ENCODE peak calls at places on chromosome 1, in ten cellular contexts. B is stomach; H is HL-60; I is body of pancreas; C is CD4-positive, CD25-positive, alpha-beta regulatory T cell; A is left ventricle myocardium inferior; J is right cardiac atrium; U is AG04450; W is RWPE2; V is ovary. R is an unnamed sample. For H3K27me3, the result is how much of the 10 kb centered on the place peaks cover.

GRCh38 chr1:58779059-58779754 is 4.6 kb downstream of the JUN start:
- DNase-seq in B (no peak), H (no peak), I (no peak), C (no peak), A (no peak), J (no peak), U (no peak), W (no peak), V (no peak), R (no peak)

GRCh38 chr1:23574265-23574754 is 15.0 kb upstream of the ID3 start:
- DNase-seq in B (no peak), H (no peak), I (no peak), C (no peak), A (no peak), J (no peak), U (no peak), W (no peak), V (no peak), R (no peak)

GRCh38 chr1:118688891-118689290 is 299.3 kb downstream of the TBX15 start:
- DNase-seq in B (no peak), H (no peak), I (no peak), C (no peak), A (no peak), J (no peak), U (no peak), W (no peak), V (no peak), R (no peak)

GRCh38 chr1:74505133-74505532 is 7.3 kb downstream of the LRRC53 start:
- DNase-seq in B (no peak), H (no peak), I (peak), C (no peak), A (no peak), J (peak), U (no peak), W (no peak), V (no peak), R (no peak)

GRCh38 chr1:27787895-27788294 is 14.9 kb downstream of the STX12 start:
- DNase-seq in B (no peak), H (no peak), I (no peak), C (no peak), A (no peak), J (no peak), U (no peak), W (no peak), V (no peak), R (no peak)

GRCh38 chr1:78068681-78069283 is 23.0 kb downstream of the GIPC2 start:
- DNase-seq in B (no peak), H (no peak), I (peak), C (no peak), A (peak), J (no peak), U (no peak), W (no peak), V (no peak), R (no peak)

GRCh38 chr1:77950873-77951272 is 28.0 kb downstream of the FUBP1 start:
- DNase-seq in B (no peak), H (no peak), I (no peak), C (no peak), A (no peak), J (no peak), U (no peak), W (no peak), V (no peak), R (no peak)

GRCh38 chr1:245652660-245653427 is 498.1 kb downstream of the KIF26B start:
- DNase-seq in B (no peak), H (peak), I (no peak), C (no peak), A (no peak), J (no peak), U (no peak), W (no peak), V (no peak), R (no peak)

GRCh38 chr1:221487781-221488520 is 253.9 kb downstream of the DUSP10 start:
- DNase-seq in B (no peak), H (no peak), I (no peak), C (no peak), A (no peak), J (no peak), U (peak), W (no peak), V (no peak), R (no peak)

DNA sequence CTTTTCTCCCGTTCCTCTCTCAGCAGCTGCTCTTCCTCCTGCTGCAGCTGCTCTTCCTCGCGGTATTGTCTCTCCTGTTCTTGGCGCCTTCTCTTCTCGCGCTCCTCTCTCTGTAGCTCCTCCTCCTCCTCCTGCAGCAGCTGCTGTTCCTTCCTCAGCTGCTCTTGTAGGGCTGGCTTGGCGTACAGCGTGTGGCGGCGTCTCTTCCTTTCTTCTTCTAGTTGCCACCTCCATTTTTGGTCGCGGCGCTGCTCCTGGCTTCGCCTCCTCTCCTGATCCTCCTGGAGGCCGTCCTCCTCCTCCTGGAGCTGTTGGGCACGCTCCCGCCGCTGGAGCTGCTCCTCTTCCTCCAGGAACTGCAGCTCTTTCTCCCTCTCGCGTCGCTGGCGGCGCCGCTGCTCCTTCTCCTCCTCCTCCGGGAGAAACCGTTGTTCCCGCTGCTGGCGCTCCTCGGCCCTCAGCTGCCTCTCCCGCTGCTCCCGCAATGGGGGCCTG is 4.8 kb downstream of the TCHH start:
- DNase-seq in B (no peak), H (peak), I (peak), C (peak), A (peak), J (peak), U (no peak), W (peak), V (no peak), R (no peak)
- H3K27me3 ChIP-seq in B (half or more), H (half or more), I (half or more), C (half or more), A (half or more), J (under half), U (half or more), W (half or more), V (under half), R (half or more)

GRCh38 chr1:239349699-239350098 is 36.7 kb upstream of the CHRM3 start:
- DNase-seq in B (no peak), H (no peak), I (no peak), C (no peak), A (no peak), J (no peak), U (no peak), W (no peak), V (no peak), R (no peak)
- H3K4me3 ChIP-seq in B (no peak), H (no peak), I (no peak), C (no peak), A (no peak), J (no peak), U (no peak), W (no peak), V (no peak), R (no peak)

GRCh38 chr1:152899027-152899426 is 9.3 kb upstream of the IVL start:
- DNase-seq in B (no peak), H (no peak), I (no peak), C (no peak), A (no peak), J (no peak), U (no peak), W (no peak), V (no peak), R (no peak)
- H3K27me3 ChIP-seq in B (under half), H (under half), I (under half), C (under half), A (under half), J (under half), U (under half), W (under half), V (under half), R (under half)

GRCh38 chr1:34866762-34867109 is 7.2 kb upstream of the SMIM12 start:
- DNase-seq in B (no peak), H (no peak), I (no peak), C (no peak), A (no peak), J (no peak), U (no peak), W (no peak), V (peak), R (no peak)
- H3K4me3 ChIP-seq in B (peak), H (peak), I (peak), C (no peak), A (peak), J (peak), U (peak), W (peak), V (peak), R (peak)

GRCh38 chr1:90955769-90956168 is 66.1 kb downstream of the ZNF644 start:
- DNase-seq in B (no peak), H (no peak), I (no peak), C (no peak), A (no peak), J (no peak), U (no peak), W (no peak), V (no peak), R (no peak)

GRCh38 chr1:90946630-90947029 is 75.2 kb downstream of the ZNF644 start:
- DNase-seq in B (no peak), H (no peak), I (no peak), C (no peak), A (no peak), J (no peak), U (no peak), W (no peak), V (no peak), R (no peak)

GRCh38 chr1:90948301-90948700 is 73.5 kb downstream of the ZNF644 start:
- DNase-seq in B (no peak), H (no peak), I (no peak), C (no peak), A (no peak), J (no peak), U (no peak), W (no peak), V (no peak), R (no peak)

GRCh38 chr1:90952906-90953305 is 68.9 kb downstream of the ZNF644 start:
- DNase-seq in B (no peak), H (no peak), I (no peak), C (no peak), A (no peak), J (no peak), U (no peak), W (no peak), V (no peak), R (no peak)

GRCh38 chr1:90951009-90951408 is 70.8 kb downstream of the ZNF644 start:
- DNase-seq in B (no peak), H (no peak), I (no peak), C (no peak), A (no peak), J (no peak), U (no peak), W (no peak), V (no peak), R (no peak)
- H3K27me3 ChIP-seq in B (under half), H (under half), I (under half), C (under half), A (under half), J (under half), U (under half), W (under half), V (under half), R (under half)

GRCh38 chr1:156895927-156896326 is 2.4 kb downstream of the PEAR1 start:
- DNase-seq in B (no peak), H (no peak), I (no peak), C (no peak), A (no peak), J (peak), U (no peak), W (no peak), V (no peak), R (no peak)

GRCh38 chr1:156898151-156898550 is 4.6 kb downstream of the PEAR1 start:
- DNase-seq in B (peak), H (peak), I (peak), C (no peak), A (peak), J (peak), U (peak), W (no peak), V (peak), R (peak)

GRCh38 chr1:156897078-156897825 is 3.7 kb downstream of the PEAR1 start:
- DNase-seq in B (no peak), H (no peak), I (no peak), C (no peak), A (no peak), J (peak), U (no peak), W (no peak), V (no peak), R (no peak)

GRCh38 chr1:156895408-156895874 is 1.9 kb downstream of the PEAR1 start:
- DNase-seq in B (no peak), H (no peak), I (no peak), C (no peak), A (no peak), J (peak), U (no peak), W (no peak), V (no peak), R (no peak)

DNA sequence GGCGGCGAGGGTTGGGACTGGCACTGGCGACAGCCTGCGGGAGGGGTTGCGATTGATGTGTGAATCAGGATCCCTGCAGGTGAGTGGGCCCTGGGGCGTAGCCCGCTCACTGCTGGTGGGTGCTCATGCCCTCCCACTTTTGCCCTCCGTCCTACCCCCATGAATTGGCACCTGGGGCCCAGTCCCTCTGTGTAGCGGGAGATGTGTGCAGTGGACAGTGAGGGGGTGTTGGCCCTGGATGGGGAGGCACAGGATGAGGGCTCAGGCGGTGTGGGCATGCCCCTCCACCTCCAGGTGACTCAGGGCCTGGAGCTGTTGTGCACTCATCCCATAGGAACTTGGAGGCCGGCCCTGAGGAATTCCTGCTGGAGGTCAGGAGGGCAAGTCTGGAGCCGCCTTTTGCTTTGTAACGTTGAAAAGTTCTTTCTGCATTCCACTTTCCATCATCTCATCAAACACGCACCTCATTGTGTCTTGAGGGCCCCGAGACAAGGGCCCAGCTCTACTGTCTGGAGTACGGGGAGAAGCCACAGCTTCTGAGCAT is 3.0 kb downstream of the PEAR1 start:
- DNase-seq in B (no peak), H (no peak), I (peak), C (no peak), A (no peak), J (peak), U (peak), W (peak), V (peak), R (no peak)
- H3K4me3 ChIP-seq in B (no peak), H (no peak), I (no peak), C (no peak), A (peak), J (no peak), U (peak), W (no peak), V (no peak), R (no peak)

GRCh38 chr1:46457178-46457577 is 32.5 kb upstream of the DMBX1 start:
- DNase-seq in B (no peak), H (no peak), I (no peak), C (no peak), A (no peak), J (no peak), U (no peak), W (no peak), V (no peak), R (no peak)
- H3K27me3 ChIP-seq in B (half or more), H (under half), I (under half), C (under half), A (half or more), J (under half), U (half or more), W (under half), V (under half), R (under half)

DNA sequence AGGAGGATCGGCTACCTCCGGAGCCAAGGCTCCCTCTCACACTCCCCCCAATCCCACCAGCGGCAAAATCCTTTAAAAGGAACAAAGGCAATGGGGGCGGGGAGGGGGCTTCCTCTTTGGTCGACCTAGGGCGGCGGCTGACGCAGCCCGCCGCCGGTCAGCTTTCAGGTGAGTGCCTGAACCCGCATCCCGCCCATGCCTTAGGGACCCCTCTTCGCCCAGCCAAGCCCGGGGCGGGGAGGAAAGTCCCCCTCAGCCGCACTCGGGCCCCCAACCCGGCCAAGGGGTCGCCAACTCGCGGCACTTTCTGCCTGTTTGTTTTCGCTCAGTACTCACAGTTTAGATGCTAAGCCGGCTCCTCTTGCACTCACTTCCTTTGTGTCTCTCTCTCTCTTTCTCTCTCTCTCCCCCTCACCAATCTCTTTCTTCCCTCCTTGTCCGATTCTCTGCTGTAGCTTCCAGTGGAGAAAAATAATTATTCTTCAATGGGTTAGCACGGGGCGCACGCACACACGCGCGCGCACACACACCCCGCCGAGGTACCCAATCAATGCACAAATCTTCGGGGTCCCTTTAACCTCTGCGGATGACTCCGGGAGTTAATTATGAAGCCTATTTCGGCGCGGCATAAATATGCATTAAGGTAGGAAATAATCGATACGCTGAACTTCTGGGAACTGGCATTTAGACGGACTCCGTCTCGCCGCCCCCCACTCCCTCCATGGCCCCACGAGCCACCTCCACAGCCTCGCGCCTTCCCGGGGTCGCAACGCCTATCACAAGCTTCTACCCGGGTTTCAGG is at the start of gene BLACAT1:
- DNase-seq in B (no peak), H (no peak), I (no peak), C (no peak), A (no peak), J (no peak), U (no peak), W (no peak), V (no peak), R (no peak)
- H3K4me3 ChIP-seq in B (peak), H (no peak), I (no peak), C (peak), A (peak), J (peak), U (no peak), W (peak), V (no peak), R (peak)

GRCh38 chr1:8965121-8965820 is 19.6 kb downstream of the CA6 start:
- DNase-seq in B (no peak), H (no peak), I (no peak), C (no peak), A (no peak), J (no peak), U (no peak), W (no peak), V (no peak), R (no peak)
- H3K27me3 ChIP-seq in B (under half), H (under half), I (under half), C (under half), A (under half), J (under half), U (under half), W (under half), V (under half), R (under half)

DNA sequence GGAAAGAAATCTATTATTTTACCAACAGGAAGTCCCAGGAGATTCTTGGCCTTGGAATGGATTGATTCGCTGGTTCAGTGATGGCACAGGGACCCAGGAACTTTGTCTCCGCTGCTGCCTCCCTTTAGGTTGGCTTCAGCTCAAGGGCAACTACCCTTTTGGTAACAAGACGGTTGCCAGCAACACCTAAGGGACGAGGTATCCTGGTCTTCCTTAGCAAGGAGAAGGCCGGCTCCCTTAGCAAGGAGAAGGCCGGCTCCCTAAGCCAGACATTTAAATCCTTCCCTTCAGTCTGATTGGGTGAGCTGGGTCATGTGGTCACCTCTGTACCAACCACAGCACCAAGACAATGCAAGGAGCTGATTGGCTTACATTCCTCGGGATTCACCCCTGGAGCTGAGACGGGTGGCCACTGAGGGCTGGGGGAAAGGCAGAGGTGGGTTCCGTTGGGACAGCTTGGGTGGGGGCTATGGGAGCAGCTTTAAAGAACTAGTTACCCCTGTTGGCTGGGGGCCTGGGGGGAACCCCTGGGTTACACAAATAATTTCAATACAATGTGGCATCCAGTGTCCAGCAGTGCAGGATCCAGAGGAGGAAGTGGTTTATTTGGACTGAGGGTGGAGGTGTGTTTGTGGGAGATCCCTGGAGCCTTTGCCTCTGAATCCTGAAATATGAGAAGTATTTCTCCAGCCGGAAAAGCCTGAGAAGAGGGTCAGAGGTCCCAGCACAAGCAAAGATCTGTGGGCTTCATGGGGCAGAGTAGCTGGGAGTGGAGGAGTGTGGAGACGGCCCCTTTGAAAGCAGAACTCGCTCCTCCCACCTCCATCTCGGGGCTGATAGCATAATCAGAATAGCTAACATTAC is 20.7 kb upstream of the CLIC4 start:
- DNase-seq in B (peak), H (no peak), I (no peak), C (no peak), A (no peak), J (peak), U (no peak), W (no peak), V (peak), R (no peak)
- H3K4me3 ChIP-seq in B (no peak), H (no peak), I (no peak), C (no peak), A (peak), J (no peak), U (no peak), W (no peak), V (no peak), R (no peak)